ENCODE peak calls at places on chromosomes 5 and 9, in ten cellular contexts. Z is GM12878, M is endothelial cell of umbilical vein, L is IMR-90, G is sigmoid colon, F is HepG2, S is tibial nerve, H is suprapubic skin, A is heart left ventricle, U is stomach. R is an unnamed sample.

GRCh38 chr5:61999371-61999770 is 306.6 kb upstream of the KIF2A start:
- DNase-seq in Z (no peak), M (no peak), L (no peak), G (no peak), F (no peak), S (no peak), H (no peak), A (no peak), U (no peak), R (no peak)

GRCh38 chr9:91065231-91066041 is 263.8 kb downstream of the SYK start:
- DNase-seq in Z (no peak), M (no peak), L (no peak), G (no peak), F (peak; percentile 26), S (no peak), H (no peak), A (no peak), U (no peak), R (no peak)

GRCh38 chr5:175520321-175520720 is 42.0 kb downstream of the SFXN1 start:
- DNase-seq in Z (no peak), M (no peak), L (no peak), G (no peak), F (no peak), S (no peak), H (no peak), A (no peak), U (no peak), R (no peak)

GRCh38 chr5:93154551-93154950 is 426.5 kb downstream of the NR2F1-AS1 start:
- DNase-seq in Z (no peak), M (no peak), L (peak; percentile 40), G (no peak), F (no peak), S (no peak), H (no peak), A (no peak), U (no peak), R (no peak)

GRCh38 chr5:140391732-140392131 is 9.9 kb upstream of the ANKHD1 start:
- DNase-seq in Z (no peak), M (no peak), L (no peak), G (no peak), F (no peak), S (no peak), H (no peak), A (no peak), U (no peak), R (no peak)

GRCh38 chr5:10757043-10757442 is 4.0 kb downstream of the DAP start:
- DNase-seq in Z (no peak), M (no peak), L (no peak), G (no peak), F (no peak), S (no peak), H (no peak), A (no peak), U (no peak), R (no peak)

GRCh38 chr9:2691626-2692025 is 25.7 kb upstream of the KCNV2 start:
- DNase-seq in Z (no peak), M (peak; percentile 88), L (peak; percentile 2), G (no peak), F (no peak), S (no peak), H (no peak), A (no peak), U (no peak), R (no peak)

GRCh38 chr9:127135056-127135745 is 12.8 kb upstream of the ANGPTL2 start:
- DNase-seq in Z (no peak), M (no peak), L (no peak), G (no peak), F (no peak), S (no peak), H (peak; percentile 69), A (no peak), U (peak; percentile 20), R (no peak)

GRCh38 chr5:6729400-6730310 is 16.4 kb downstream of the TENT4A start:
- DNase-seq in Z (no peak), M (no peak), L (no peak), G (peak; percentile 69), F (no peak), S (peak; percentile 9), H (no peak), A (peak; percentile 72), U (peak; percentile 51), R (no peak)

GRCh38 chr5:9519537-9519936 is 26.3 kb downstream of the SEMA5A start:
- DNase-seq in Z (no peak), M (no peak), L (peak; percentile 28), G (no peak), F (no peak), S (peak; percentile 31), H (no peak), A (no peak), U (no peak), R (no peak)

GRCh38 chr9:95080961-95081658 is 236.4 kb downstream of the FANCC start:
- DNase-seq in Z (no peak), M (no peak), L (no peak), G (peak; percentile 64), F (no peak), S (no peak), H (no peak), A (no peak), U (peak; percentile 20), R (no peak)

GRCh38 chr5:58330781-58331180 is 129.1 kb downstream of the PLK2 start:
- DNase-seq in Z (no peak), M (no peak), L (no peak), G (no peak), F (no peak), S (no peak), H (no peak), A (no peak), U (no peak), R (no peak)

GRCh38 chr5:58341485-58341884 is 118.4 kb downstream of the PLK2 start:
- DNase-seq in Z (no peak), M (no peak), L (no peak), G (no peak), F (no peak), S (no peak), H (no peak), A (no peak), U (no peak), R (no peak)

GRCh38 chr5:58334035-58334434 is 125.9 kb downstream of the PLK2 start:
- DNase-seq in Z (no peak), M (no peak), L (no peak), G (no peak), F (no peak), S (no peak), H (no peak), A (no peak), U (no peak), R (no peak)

DNA sequence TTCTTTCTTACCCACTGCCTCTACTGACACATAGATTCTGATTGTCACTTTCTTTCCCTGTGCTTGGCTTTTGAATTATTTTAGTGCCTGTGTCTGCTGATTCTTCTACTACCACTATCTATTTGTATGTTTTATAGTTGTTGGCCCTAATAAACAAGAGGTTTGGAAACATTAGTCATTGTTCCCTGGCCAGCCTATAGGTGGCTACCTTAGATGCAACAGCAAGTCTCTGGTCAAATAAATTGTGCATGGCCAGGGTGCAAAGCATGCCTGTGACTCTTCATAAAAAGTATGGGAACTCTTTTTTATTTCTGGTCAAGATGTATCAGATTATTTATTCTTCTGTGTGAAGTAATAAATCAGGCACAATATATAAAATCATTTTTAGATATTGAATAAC is 124.4 kb downstream of the PLK2 start:
- DNase-seq in Z (no peak), M (no peak), L (peak; percentile 5), G (no peak), F (no peak), S (no peak), H (no peak), A (no peak), U (no peak), R (no peak)
- TF ChIP-seq CTCF in Z (no peak), M (no peak), L (no peak), G (no peak), F (no peak), S (no peak), H (no peak), A (no peak), U (no peak), R (no peak)

GRCh38 chr9:114505187-114506081 is at the start of gene WHRN:
- DNase-seq in Z (no peak), M (peak; percentile 83), L (peak; percentile 76), G (peak; percentile 98), F (peak; percentile 77), S (peak; percentile 84), H (peak; percentile 96), A (peak; percentile 94), U (peak; percentile 95), R (peak; percentile 88)

GRCh38 chr9:114503009-114503408 is 2.3 kb downstream of the WHRN start:
- DNase-seq in Z (no peak), M (no peak), L (no peak), G (no peak), F (no peak), S (no peak), H (no peak), A (no peak), U (peak; percentile 43), R (no peak)

GRCh38 chr9:114506082-114506390 is 763 bp upstream of the WHRN start:
- DNase-seq in Z (no peak), M (no peak), L (no peak), G (no peak), F (no peak), S (no peak), H (no peak), A (no peak), U (no peak), R (no peak)

GRCh38 chr9:114503522-114504340 is 1.5 kb downstream of the WHRN start:
- DNase-seq in Z (no peak), M (no peak), L (no peak), G (no peak), F (no peak), S (peak; percentile 8), H (no peak), A (no peak), U (no peak), R (no peak)

GRCh38 chr9:114504341-114505186 is 709 bp downstream of the WHRN start:
- DNase-seq in Z (no peak), M (peak; percentile 42), L (peak; percentile 19), G (peak; percentile 80), F (no peak), S (peak; percentile 5), H (peak; percentile 83), A (peak; percentile 68), U (peak; percentile 44), R (peak; percentile 90)
- TF ChIP-seq POLR2A in Z (no peak), M (no peak), L (no peak), G (no peak), F (no peak), S (no peak), H (no peak), A (no peak), U (no peak), R (no peak)

DNA sequence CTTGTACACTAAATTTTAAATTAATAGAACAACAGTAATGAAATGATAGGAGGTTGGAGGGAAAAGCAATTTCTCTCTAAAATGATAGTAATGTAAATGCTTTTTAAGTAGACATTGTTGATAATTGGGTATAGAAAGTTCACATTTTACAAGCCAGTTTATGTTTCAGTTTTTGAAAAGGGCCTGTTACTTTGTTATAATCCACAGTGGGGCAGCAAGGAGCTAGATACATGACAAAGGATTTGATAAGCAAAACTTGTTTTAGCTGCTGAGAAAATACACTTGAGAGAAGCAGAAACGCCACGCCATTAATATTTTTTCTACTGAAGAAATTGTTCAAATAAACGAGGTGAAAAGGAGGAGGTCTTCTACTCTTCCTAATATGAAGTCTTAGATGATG is 30.2 kb downstream of the SREK1 start:
- DNase-seq in Z (no peak), M (peak; percentile 48), L (peak; percentile 47), G (no peak), F (peak; percentile 3), S (no peak), H (no peak), A (no peak), U (no peak), R (no peak)
- TF ChIP-seq CTCF in Z (peak; percentile 17), M (peak; percentile 7), L (peak; percentile 42), G (peak; percentile 17), F (no peak), S (no peak), H (no peak), A (peak; percentile 46), U (no peak), R (no peak)

GRCh38 chr5:134371834-134372340 is 518 bp downstream of the UBE2B start:
- DNase-seq in Z (no peak), M (peak; percentile 55), L (peak; percentile 26), G (peak; percentile 71), F (peak; percentile 56), S (peak; percentile 23), H (peak; percentile 84), A (peak; percentile 77), U (peak; percentile 55), R (peak; percentile 46)
- TF ChIP-seq POLR2A in Z (no peak), M (no peak), L (no peak), G (no peak), F (peak; percentile 35), S (no peak), H (no peak), A (peak; percentile 30), U (no peak), R (no peak)